ENCODE peak calls at places on chromosomes 1 and 21, in ten cellular contexts. G is choroid plexus epithelial cell, V is thoracic aorta, Y is adrenal gland, F is AG04450, J is AG10803, Q is glutamatergic neuron, B is PC-3, R is PC-9, X is H9. O is an unnamed sample.
A peak's percentile ranks its signal among the peaks of the same experiment; 100 is the strongest.

GRCh38 chr1:98870959-98871903 is 133.4 kb downstream of the PLPPR5 start:
- DNase-seq in R (no peak), B (no peak), V (no peak), G (peak; percentile 31), Y (no peak), J (no peak), F (no peak), Q (no peak), X (no peak), O (no peak)

GRCh38 chr1:76231320-76231719 is 156.8 kb downstream of the ST6GALNAC3 start:
- DNase-seq in B (no peak), R (no peak), Q (no peak), Y (no peak), J (no peak), V (no peak), F (no peak), G (no peak), X (no peak), O (no peak)

GRCh38 chr1:166036092-166036491 is 130.7 kb downstream of the FAM78B start:
- DNase-seq in Y (no peak), F (no peak), G (no peak), Q (no peak), R (no peak), J (no peak), V (no peak), B (no peak), X (no peak), O (no peak)

GRCh38 chr1:229759037-229759435 is 133.0 kb downstream of the URB2 start:
- DNase-seq in R (no peak), G (no peak), Q (no peak), Y (no peak), V (no peak), X (no peak), J (peak; percentile 82), B (peak; percentile 44), F (no peak), O (no peak)

GRCh38 chr1:152013664-152014237 is 20.1 kb upstream of the S100A10 start:
- DNase-seq in J (peak; percentile 56), X (peak; percentile 83), G (peak; percentile 80), B (peak; percentile 76), Q (peak; percentile 56), F (no peak), Y (peak; percentile 26), V (no peak), R (no peak), O (peak; percentile 44)

GRCh38 chr1:96598416-96599168 is 123.0 kb upstream of the PTBP2 start:
- DNase-seq in Y (no peak), X (no peak), R (no peak), B (no peak), V (no peak), F (peak; percentile 42), G (peak; percentile 33), Q (no peak), J (peak; percentile 15), O (no peak)

GRCh38 chr1:25918615-25919014 is 12.4 kb upstream of the STMN1 start:
- DNase-seq in R (no peak), B (no peak), X (peak; percentile 51), J (no peak), Q (no peak), F (no peak), G (no peak), V (no peak), Y (no peak), O (no peak)

GRCh38 chr1:168088511-168089325 is 48.0 kb downstream of the GPR161 start:
- DNase-seq in G (no peak), X (no peak), V (no peak), F (no peak), Y (no peak), J (no peak), R (no peak), B (peak; percentile 77), Q (no peak), O (no peak)

GRCh38 chr1:61687901-61688300 is 37.0 kb downstream of the TM2D1 start:
- DNase-seq in J (peak; percentile 3), Y (no peak), G (no peak), X (no peak), F (no peak), R (no peak), Q (no peak), V (no peak), B (peak; percentile 14), O (no peak)

GRCh38 chr1:23020731-23021130 is 1.5 kb downstream of the KDM1A start:
- DNase-seq in F (no peak), R (no peak), Y (no peak), G (no peak), B (peak; percentile 15), X (no peak), J (no peak), V (no peak), Q (no peak), O (no peak)

DNA sequence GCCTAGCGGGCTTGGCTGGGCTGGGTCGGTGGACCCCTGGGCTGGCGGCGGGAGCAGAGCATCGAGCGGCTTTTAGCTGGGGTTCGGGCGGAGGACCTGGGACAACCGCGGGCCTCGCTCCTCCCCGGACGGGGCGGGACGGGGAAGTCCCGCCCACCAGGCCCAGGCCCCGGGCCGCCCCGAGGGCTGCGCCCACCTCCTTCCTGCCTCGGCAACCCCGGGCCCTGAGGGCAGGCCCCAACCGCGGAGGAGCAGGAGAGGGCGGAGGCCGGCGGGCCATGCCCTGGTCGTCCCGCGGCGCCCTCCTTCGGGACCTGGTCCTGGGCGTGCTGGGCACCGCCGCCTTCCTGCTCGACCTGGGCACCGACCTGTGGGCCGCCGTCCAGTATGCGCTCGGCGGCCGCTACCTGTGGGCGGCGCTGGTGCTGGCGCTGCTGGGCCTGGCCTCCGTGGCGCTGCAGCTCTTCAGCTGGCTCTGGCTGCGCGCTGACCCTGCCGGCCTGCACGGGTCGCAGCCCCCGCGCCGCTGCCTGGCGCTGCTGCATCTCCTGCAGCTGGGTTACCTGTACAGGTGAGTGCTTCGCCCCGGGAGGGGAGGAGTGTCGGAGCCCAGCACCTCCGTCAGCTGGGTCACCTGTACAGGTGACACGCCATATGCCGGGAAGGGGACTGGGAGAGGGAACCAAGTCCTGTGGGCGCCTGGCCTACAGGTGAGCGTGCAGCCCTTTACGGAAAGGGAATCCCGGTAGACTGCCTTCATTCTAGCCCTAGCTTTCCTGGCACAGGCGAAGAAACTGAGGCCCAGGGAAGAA is at the start of gene XKR8:
- DNase-seq in J (peak; percentile 64), G (peak; percentile 60), Y (peak; percentile 77), F (peak; percentile 23), Q (peak; percentile 82), R (peak; percentile 56), X (peak; percentile 90), B (peak; percentile 79), V (no peak), O (peak; percentile 86)
- TF ChIP-seq CTCF in J (peak; percentile 21), G (peak; percentile 35), Y (peak; percentile 34), F (peak; percentile 31), Q (peak; percentile 21), R (peak; percentile 44), X (peak; percentile 67), B (peak; percentile 68), V (no peak), O (peak; percentile 29)

GRCh38 chr1:13706058-13706457 is 6.1 kb downstream of the PRDM2 start:
- DNase-seq in J (no peak), Q (no peak), V (no peak), R (no peak), G (no peak), X (no peak), B (no peak), Y (no peak), F (no peak), O (no peak)

GRCh38 chr1:13703128-13703513 is 3.1 kb downstream of the PRDM2 start:
- DNase-seq in B (no peak), R (no peak), V (no peak), J (no peak), Q (no peak), X (no peak), Y (no peak), F (no peak), G (no peak), O (no peak)

GRCh38 chr1:13701274-13701650 is 1.3 kb downstream of the PRDM2 start:
- DNase-seq in B (no peak), Y (no peak), Q (no peak), V (no peak), G (peak; percentile 10), X (no peak), F (no peak), R (no peak), J (no peak), O (no peak)

GRCh38 chr1:13702425-13703127 is 2.6 kb downstream of the PRDM2 start:
- DNase-seq in Q (no peak), R (no peak), F (no peak), V (no peak), J (no peak), G (no peak), Y (no peak), B (no peak), X (no peak), O (no peak)

GRCh38 chr1:13703558-13704485 is 3.8 kb downstream of the PRDM2 start:
- DNase-seq in X (no peak), J (no peak), V (no peak), Q (no peak), R (no peak), F (no peak), B (no peak), G (no peak), Y (no peak), O (no peak)
- TF ChIP-seq CTCF in X (no peak), J (peak; percentile 31), V (no peak), Q (no peak), R (no peak), F (peak; percentile 28), B (peak; percentile 30), G (no peak), Y (no peak), O (no peak)

GRCh38 chr1:217311766-217312165 is 319.1 kb downstream of the GPATCH2 start:
- DNase-seq in V (no peak), R (no peak), G (peak; percentile 65), X (peak; percentile 38), F (no peak), Y (no peak), J (peak; percentile 1), Q (no peak), B (peak; percentile 70), O (no peak)
- TF ChIP-seq CTCF in V (no peak), R (no peak), G (peak; percentile 71), X (peak; percentile 70), F (no peak), Y (no peak), J (no peak), Q (no peak), B (peak; percentile 75), O (no peak)

GRCh38 chr1:162717548-162717947 is 73.0 kb upstream of the HSD17B7 start:
- DNase-seq in X (no peak), Q (no peak), R (no peak), J (no peak), G (no peak), F (no peak), V (no peak), Y (no peak), B (no peak), O (no peak)
- TF ChIP-seq CTCF in X (no peak), Q (no peak), R (no peak), J (no peak), G (no peak), F (no peak), V (no peak), Y (no peak), B (no peak), O (no peak)

GRCh38 chr1:169271094-169271493 is 96.5 kb downstream of the NME7 start:
- DNase-seq in F (no peak), B (peak; percentile 50), Q (no peak), J (no peak), Y (no peak), V (no peak), X (no peak), R (no peak), G (peak; percentile 42), O (no peak)
- TF ChIP-seq CTCF in F (no peak), B (peak; percentile 60), Q (no peak), J (no peak), Y (peak; percentile 32), V (no peak), X (peak; percentile 37), R (no peak), G (peak; percentile 33), O (no peak)

GRCh38 chr21:32306021-32306780 is 7.5 kb downstream of the MRAP start:
- DNase-seq in R (no peak), B (no peak), Q (peak; percentile 71), J (no peak), V (no peak), F (no peak), G (peak; percentile 43), X (peak; percentile 96), Y (no peak), O (peak; percentile 62)
- TF ChIP-seq CTCF in R (no peak), B (peak; percentile 33), Q (peak; percentile 46), J (no peak), V (no peak), F (peak; percentile 18), G (peak; percentile 51), X (peak; percentile 95), Y (peak; percentile 5), O (peak; percentile 66)